ENCODE peak calls at places on chromosomes 16 and 17, in ten cellular contexts. K is prostate gland, O is ovary, U is AG04450, J is AG04449, L is A549, W is mucosa of descending colon, S is heart right ventricle, H is PC-3, X is lower leg skin. F is an unnamed sample.

GRCh38 chr17:2468270-2468669 is 43.4 kb downstream of the METTL16 start:
- DNase-seq in W (no peak), L (no peak), J (no peak), H (peak), S (no peak), K (no peak), O (no peak), U (peak), X (no peak), F (peak)

GRCh38 chr17:81911277-81911961 is at the start of gene PCYT2:
- DNase-seq in J (no peak), X (peak), K (peak), L (peak), O (peak), W (peak), H (peak), S (peak), U (peak), F (no peak)

GRCh38 chr17:76077582-76078110 is 1.3 kb upstream of the ZACN start:
- DNase-seq in L (peak), X (no peak), J (no peak), W (no peak), K (no peak), U (no peak), S (no peak), H (peak), O (no peak), F (no peak)

GRCh38 chr17:66941773-66942452 is 22.6 kb upstream of the CACNG4 start:
- DNase-seq in K (no peak), J (no peak), L (no peak), W (no peak), O (no peak), U (no peak), H (no peak), X (no peak), S (no peak), F (no peak)

GRCh38 chr17:50681260-50682200 is 26.2 kb downstream of the ANKRD40 start:
- DNase-seq in L (peak), X (no peak), J (no peak), W (no peak), O (peak), K (peak), S (peak), H (peak), U (peak), F (peak)

GRCh38 chr17:38667787-38668122 is 7.0 kb downstream of the EPOP start:
- DNase-seq in S (no peak), K (no peak), W (no peak), H (no peak), J (no peak), X (no peak), L (no peak), O (no peak), U (no peak), F (no peak)

GRCh38 chr17:43171761-43172487 is 910 bp downstream of the NBR1 start:
- DNase-seq in J (peak), H (peak), K (peak), W (no peak), U (peak), S (peak), X (no peak), L (peak), O (peak), F (peak)

GRCh38 chr16:57372372-57373116 is at the start of gene CX3CL1:
- DNase-seq in J (no peak), W (peak), K (peak), H (no peak), L (no peak), O (no peak), X (peak), U (no peak), S (peak), F (no peak)

GRCh38 chr16:86428729-86429472 is 81.4 kb upstream of the FOXF1 start:
- DNase-seq in X (no peak), K (no peak), S (no peak), U (no peak), O (no peak), J (no peak), H (no peak), W (no peak), L (no peak), F (no peak)

GRCh38 chr16:57911711-57912110 is 59.2 kb downstream of the CNGB1 start:
- DNase-seq in W (no peak), J (no peak), K (no peak), O (no peak), X (no peak), H (no peak), U (no peak), L (no peak), S (no peak), F (no peak)

GRCh38 chr17:82160081-82160480 is 52.6 kb downstream of the CCDC57 start:
- DNase-seq in S (no peak), H (peak), J (no peak), U (no peak), L (no peak), W (no peak), X (no peak), O (no peak), K (peak), F (no peak)

GRCh38 chr16:67537270-67537635 is 8.6 kb downstream of the RIPOR1 start:
- DNase-seq in L (no peak), J (no peak), H (no peak), K (peak), O (peak), W (peak), U (no peak), X (peak), S (peak), F (no peak)

GRCh38 chr17:44314869-44315661 is 6.7 kb downstream of the RUNDC3A start:
- DNase-seq in S (no peak), O (no peak), W (no peak), X (no peak), L (peak), U (no peak), K (no peak), J (no peak), H (peak), F (no peak)

GRCh38 chr16:8832383-8833100 is 34.9 kb downstream of the PMM2 start:
- DNase-seq in K (no peak), O (no peak), X (peak), U (no peak), L (no peak), H (no peak), W (no peak), S (no peak), J (no peak), F (no peak)

GRCh38 chr16:85210423-85211169 is 98.3 kb upstream of the CIBAR2 start:
- DNase-seq in H (peak), X (no peak), O (no peak), K (no peak), J (no peak), S (no peak), U (no peak), L (no peak), W (no peak), F (no peak)

GRCh38 chr17:57939797-57940196 is 15.4 kb downstream of the CUEDC1 start:
- DNase-seq in S (no peak), H (no peak), L (no peak), K (no peak), O (no peak), X (no peak), U (no peak), W (peak), J (no peak), F (no peak)

GRCh38 chr16:83706394-83706793 is 101.4 kb upstream of the HSBP1 start:
- DNase-seq in S (no peak), W (no peak), H (no peak), U (no peak), O (no peak), L (no peak), K (no peak), X (no peak), J (peak), F (peak)

GRCh38 chr16:58011652-58012051 is 10.4 kb downstream of the USB1 start:
- DNase-seq in J (peak), K (no peak), L (no peak), U (peak), O (no peak), X (no peak), W (no peak), H (no peak), S (no peak), F (no peak)

DNA sequence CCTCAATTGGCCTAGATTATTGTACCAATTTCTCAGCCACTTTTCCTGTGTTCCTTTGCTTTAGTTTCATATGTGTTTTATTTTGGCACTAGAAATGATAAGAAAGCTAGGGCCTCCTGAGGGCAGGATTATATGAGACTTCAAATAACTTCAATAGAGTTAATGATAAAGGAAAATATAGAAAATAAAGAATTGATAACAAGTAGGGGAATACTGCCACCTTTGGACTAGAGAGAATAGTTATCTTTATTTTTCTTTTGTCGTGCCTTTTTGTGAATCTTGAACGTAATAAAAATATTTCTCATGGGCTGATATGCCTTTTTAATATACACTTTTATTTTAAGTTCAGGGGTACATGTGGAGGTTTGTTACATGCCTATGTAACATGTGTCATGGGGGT is 29.3 kb upstream of the RBL2 start:
- DNase-seq in L (no peak), K (no peak), W (no peak), H (peak), S (no peak), J (no peak), O (no peak), X (no peak), U (no peak), F (no peak)
- TF ChIP-seq CTCF in L (peak), K (no peak), W (no peak), H (peak), S (no peak), J (no peak), O (no peak), X (no peak), U (no peak), F (no peak)

GRCh38 chr16:48405907-48406306 is 20.7 kb upstream of the SIAH1 start:
- DNase-seq in X (no peak), U (no peak), L (no peak), S (no peak), H (no peak), O (no peak), W (no peak), K (no peak), J (no peak), F (no peak)
- TF ChIP-seq CTCF in X (no peak), U (no peak), L (no peak), S (no peak), H (no peak), O (no peak), W (no peak), K (no peak), J (no peak), F (no peak)

GRCh38 chr16:28880955-28881354 is 2.7 kb downstream of the ATP2A1 start:
- DNase-seq in K (no peak), O (no peak), J (no peak), S (no peak), U (no peak), X (no peak), L (no peak), W (no peak), H (no peak), F (no peak)

GRCh38 chr16:28880589-28880915 is 2.3 kb downstream of the ATP2A1 start:
- DNase-seq in S (no peak), U (no peak), J (no peak), W (no peak), O (no peak), L (no peak), K (no peak), X (no peak), H (no peak), F (no peak)

GRCh38 chr16:28879261-28879840 is 1.1 kb downstream of the ATP2A1 start:
- DNase-seq in H (no peak), O (no peak), U (no peak), K (no peak), J (no peak), S (no peak), X (no peak), L (no peak), W (no peak), F (no peak)

GRCh38 chr16:28878083-28878926 is at the start of gene ATP2A1:
- DNase-seq in K (no peak), U (no peak), X (no peak), S (no peak), H (no peak), O (no peak), W (no peak), J (no peak), L (no peak), F (no peak)

GRCh38 chr16:28879841-28880588 is 1.7 kb downstream of the ATP2A1 start:
- DNase-seq in K (peak), U (peak), L (peak), J (no peak), W (peak), S (peak), O (peak), X (peak), H (peak), F (peak)
- TF ChIP-seq CTCF in K (no peak), U (no peak), L (no peak), J (peak), W (no peak), S (peak), O (no peak), X (no peak), H (no peak), F (no peak)

GRCh38 chr17:4160294-4160859 is 17.4 kb downstream of the CYB5D2 start:
- DNase-seq in J (no peak), X (no peak), S (no peak), O (no peak), K (no peak), H (no peak), L (no peak), W (no peak), U (no peak), F (no peak)

GRCh38 chr17:4159761-4160160 is 16.8 kb downstream of the CYB5D2 start:
- DNase-seq in S (no peak), O (no peak), K (no peak), J (no peak), H (no peak), W (no peak), U (no peak), L (no peak), X (no peak), F (no peak)

GRCh38 chr17:4161560-4162221 is 18.7 kb downstream of the CYB5D2 start:
- DNase-seq in J (no peak), X (no peak), K (no peak), S (no peak), W (no peak), O (no peak), U (no peak), H (peak), L (no peak), F (no peak)

GRCh38 chr17:4162366-4162765 is 19.4 kb downstream of the CYB5D2 start:
- DNase-seq in S (no peak), K (no peak), H (no peak), O (no peak), J (no peak), X (no peak), U (no peak), L (no peak), W (no peak), F (no peak)

GRCh38 chr17:4161179-4161559 is 18.2 kb downstream of the CYB5D2 start:
- DNase-seq in W (no peak), H (peak), U (peak), J (peak), O (no peak), L (peak), S (no peak), X (no peak), K (peak), F (peak)
- TF ChIP-seq CTCF in W (no peak), H (no peak), U (peak), J (peak), O (no peak), L (no peak), S (no peak), X (no peak), K (peak), F (peak)

GRCh38 chr17:56175299-56175935 is 22.1 kb downstream of the ANKFN1 start:
- DNase-seq in J (no peak), S (no peak), U (no peak), L (no peak), X (no peak), H (no peak), W (no peak), O (no peak), K (no peak), F (no peak)

GRCh38 chr17:56178203-56178602 is 24.9 kb downstream of the ANKFN1 start:
- DNase-seq in K (no peak), W (no peak), O (no peak), H (no peak), U (no peak), L (no peak), S (no peak), X (no peak), J (no peak), F (no peak)

GRCh38 chr17:56173958-56174357 is 20.7 kb downstream of the ANKFN1 start:
- DNase-seq in U (no peak), O (no peak), L (no peak), J (no peak), S (peak), W (no peak), K (no peak), H (no peak), X (no peak), F (no peak)

GRCh38 chr17:56174421-56174820 is 21.1 kb downstream of the ANKFN1 start:
- DNase-seq in H (no peak), K (no peak), J (no peak), O (no peak), U (no peak), S (no peak), X (no peak), W (no peak), L (no peak), F (no peak)

DNA sequence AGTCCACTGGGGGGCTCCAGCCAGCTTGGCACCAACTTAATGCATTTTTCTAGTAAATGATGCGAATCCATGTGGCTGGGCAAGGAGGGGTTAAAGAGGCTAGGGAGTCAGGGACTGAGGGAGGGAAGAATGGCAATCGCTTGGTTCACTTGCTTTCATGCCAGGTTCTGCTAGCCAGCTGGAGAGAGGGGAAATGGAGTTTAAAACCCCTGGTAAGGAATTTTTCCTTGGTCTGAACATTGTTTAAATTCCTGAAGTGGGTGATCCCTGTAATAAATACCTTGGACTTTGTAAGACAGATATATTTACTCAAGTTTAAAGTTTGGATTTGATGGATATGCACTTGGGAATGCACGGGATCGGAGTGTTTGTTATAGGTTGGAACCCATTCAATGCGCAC is 22.8 kb downstream of the ANKFN1 start:
- DNase-seq in W (no peak), O (no peak), L (no peak), X (no peak), U (no peak), K (no peak), J (no peak), H (no peak), S (no peak), F (no peak)
- TF ChIP-seq CTCF in W (no peak), O (no peak), L (no peak), X (no peak), U (no peak), K (no peak), J (no peak), H (no peak), S (no peak), F (no peak)

GRCh38 chr16:20056436-20056835 is 17.3 kb downstream of the GPR139 start:
- DNase-seq in H (no peak), S (no peak), O (no peak), J (no peak), L (no peak), K (no peak), U (no peak), X (no peak), W (no peak), F (no peak)

GRCh38 chr16:20049831-20050230 is 23.9 kb downstream of the GPR139 start:
- DNase-seq in L (no peak), U (no peak), S (no peak), O (no peak), K (peak), X (no peak), J (no peak), W (no peak), H (peak), F (no peak)

GRCh38 chr16:20051147-20051546 is 22.5 kb downstream of the GPR139 start:
- DNase-seq in K (no peak), O (no peak), S (no peak), W (no peak), H (no peak), L (no peak), J (no peak), U (no peak), X (no peak), F (no peak)

DNA sequence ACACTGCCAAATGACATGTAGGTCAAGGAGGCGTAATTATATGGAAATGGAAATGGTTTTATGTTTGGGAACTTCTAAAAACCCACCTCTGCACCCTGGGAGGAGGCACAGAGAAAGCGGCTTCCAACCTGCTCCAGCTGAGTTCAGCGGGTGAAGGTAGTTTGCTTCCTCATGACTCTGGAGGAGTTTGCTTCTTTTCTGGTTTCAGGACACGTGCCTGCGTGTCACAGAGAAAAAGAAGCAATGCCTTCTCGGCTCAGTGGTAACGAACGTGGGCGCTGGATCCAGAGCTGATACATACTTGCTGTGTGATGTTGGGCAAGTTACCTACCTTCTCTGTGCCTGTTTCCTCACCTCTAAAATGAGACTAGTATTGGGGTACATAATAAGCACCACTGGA is 22.1 kb downstream of the GPR139 start:
- DNase-seq in O (no peak), X (no peak), J (no peak), H (no peak), K (no peak), U (no peak), S (no peak), L (no peak), W (no peak), F (no peak)
- TF ChIP-seq CTCF in O (no peak), X (no peak), J (no peak), H (no peak), K (no peak), U (no peak), S (no peak), L (no peak), W (no peak), F (no peak)